ENCODE peak calls at places on chromosome 1, in six cellular contexts. O is CD8-positive, alpha-beta T cell; H is CD8-positive, alpha-beta memory T cell; F is fibroblast of lung; X is heart right ventricle; V is GM06990. S is an unnamed sample.

GRCh38 chr1:29924017-29924431 is 687.7 kb downstream of the PTPRU start:
- DNase-seq in O (no peak), H (no peak), F (no peak), X (no peak), V (no peak), S (no peak)

GRCh38 chr1:220347654-220348175 is 75.5 kb upstream of the RAB3GAP2 start:
- DNase-seq in O (no peak), H (no peak), F (no peak), X (no peak), V (no peak), S (no peak)

GRCh38 chr1:147748687-147749350 is 11.6 kb downstream of the GJA5 start:
- DNase-seq in O (no peak), H (no peak), F (no peak), X (peak; percentile 48), V (no peak), S (no peak)

GRCh38 chr1:47752048-47752451 is 245.1 kb downstream of the TRABD2B start:
- DNase-seq in O (no peak), H (no peak), F (no peak), X (no peak), V (no peak), S (peak; percentile 75)

GRCh38 chr1:192158181-192158580 is at the start of gene RGS18:
- DNase-seq in O (no peak), H (no peak), F (no peak), X (peak; percentile 15), V (no peak), S (no peak)

GRCh38 chr1:233359431-233359830 is 31.9 kb downstream of the MAP3K21 start:
- DNase-seq in O (no peak), H (no peak), F (no peak), X (no peak), V (no peak), S (no peak)

GRCh38 chr1:54904476-54905048 is 17.6 kb upstream of the DHCR24 start:
- DNase-seq in O (no peak), H (no peak), F (peak; percentile 89), X (no peak), V (no peak), S (no peak)

GRCh38 chr1:19689131-19689757 is 24.6 kb downstream of the HTR6 start:
- DNase-seq in O (no peak), H (no peak), F (no peak), X (no peak), V (no peak), S (no peak)

GRCh38 chr1:2003564-2004131 is at the start of gene CFAP74:
- DNase-seq in O (no peak), H (no peak), F (peak; percentile 54), X (peak; percentile 30), V (no peak), S (peak; percentile 95)

GRCh38 chr1:111702504-111703050 is 36.6 kb downstream of the INKA2 start:
- DNase-seq in O (no peak), H (no peak), F (no peak), X (no peak), V (no peak), S (no peak)

GRCh38 chr1:111696330-111696729 is 42.9 kb downstream of the INKA2 start:
- DNase-seq in O (no peak), H (no peak), F (no peak), X (no peak), V (no peak), S (no peak)

GRCh38 chr1:111704240-111704639 is 35.0 kb downstream of the INKA2 start:
- DNase-seq in O (no peak), H (no peak), F (no peak), X (no peak), V (no peak), S (no peak)

GRCh38 chr1:111695801-111696200 is 43.4 kb downstream of the INKA2 start:
- DNase-seq in O (no peak), H (no peak), F (no peak), X (no peak), V (no peak), S (no peak)

GRCh38 chr1:111699268-111699667 is 39.9 kb downstream of the INKA2 start:
- DNase-seq in O (no peak), H (no peak), F (no peak), X (no peak), V (no peak), S (no peak)
- H3K36me3 ChIP-seq in O (peaks cover 68% of the 10 kb centered on the region), H (peaks cover 42% of the 10 kb centered on the region), F (peaks cover 8% of the 10 kb centered on the region), X (peaks cover 36% of the 10 kb centered on the region), V (peaks cover 13% of the 10 kb centered on the region), S (peaks cover 48% of the 10 kb centered on the region)

GRCh38 chr1:181604482-181604881 is 121.2 kb downstream of the CACNA1E start:
- DNase-seq in O (no peak), H (no peak), F (no peak), X (no peak), V (no peak), S (no peak)

GRCh38 chr1:181608386-181608785 is 125.1 kb downstream of the CACNA1E start:
- DNase-seq in O (no peak), H (no peak), F (no peak), X (no peak), V (no peak), S (no peak)

GRCh38 chr1:181607524-181607923 is 124.2 kb downstream of the CACNA1E start:
- DNase-seq in O (no peak), H (no peak), F (no peak), X (no peak), V (no peak), S (no peak)

GRCh38 chr1:181612100-181612499 is 128.8 kb downstream of the CACNA1E start:
- DNase-seq in O (no peak), H (no peak), F (no peak), X (no peak), V (no peak), S (no peak)

DNA sequence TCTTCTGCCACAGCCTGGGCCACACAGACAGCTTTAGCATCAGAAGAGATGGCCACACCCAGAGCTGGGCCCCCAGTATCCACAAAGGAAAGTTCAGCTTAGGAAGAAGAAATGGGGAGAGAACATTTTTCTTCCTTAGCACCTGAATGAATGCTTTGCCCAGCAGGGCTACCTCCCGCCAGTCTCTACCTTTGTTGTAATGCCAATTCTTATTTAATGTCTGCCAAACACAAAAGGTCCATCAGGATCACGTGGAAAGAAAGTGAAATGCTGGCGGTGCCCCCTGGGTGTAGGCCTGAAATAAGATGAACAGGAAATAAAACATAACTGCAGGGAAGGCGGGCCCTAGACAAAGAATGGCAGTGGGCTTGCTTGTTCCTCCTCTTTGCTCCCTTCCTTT is 125.6 kb downstream of the CACNA1E start:
- DNase-seq in O (no peak), H (no peak), F (no peak), X (no peak), V (no peak), S (no peak)
- H3K27me3 ChIP-seq in O (no peaks in the 10 kb centered on the region), H (no peaks in the 10 kb centered on the region), F (no peaks in the 10 kb centered on the region), X (peaks cover 3% of the 10 kb centered on the region), V (no peaks in the 10 kb centered on the region), S (peaks cover 66% of the 10 kb centered on the region)

GRCh38 chr1:234977891-234978396 is 150.7 kb downstream of the TOMM20 start:
- DNase-seq in O (no peak), H (peak; percentile 28), F (no peak), X (no peak), V (no peak), S (no peak)
- H3K4me3 ChIP-seq in O (no peak overlapping the region), H (peak overlapping the region; percentile 36), F (no peak overlapping the region), X (no peak overlapping the region), V (no peak overlapping the region), S (no peak overlapping the region)

DNA sequence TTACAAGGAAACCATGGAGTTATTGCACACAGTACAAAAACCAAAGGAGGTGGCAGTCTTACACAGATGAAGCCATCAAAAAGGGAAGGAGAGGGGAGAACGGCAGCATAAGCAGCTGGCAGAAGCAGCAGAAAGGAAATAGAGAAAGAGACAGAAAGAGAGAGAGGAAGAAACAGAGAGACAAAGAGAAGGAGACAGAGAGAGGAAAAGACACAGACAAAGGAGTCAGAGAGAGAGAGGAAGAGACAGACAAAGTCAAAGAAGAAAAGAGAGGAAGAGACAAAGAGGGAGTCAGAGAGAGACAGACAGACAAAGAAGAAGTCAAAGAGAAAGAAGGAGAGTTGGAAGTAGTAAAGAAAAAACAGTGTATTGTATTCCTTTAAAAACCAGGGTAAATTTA is 143.0 kb downstream of the FASLG start:
- DNase-seq in O (no peak), H (no peak), F (no peak), X (no peak), V (no peak), S (no peak)
- H3K36me3 ChIP-seq in O (no peaks in the 10 kb centered on the region), H (no peaks in the 10 kb centered on the region), F (no peaks in the 10 kb centered on the region), X (no peaks in the 10 kb centered on the region), V (no peaks in the 10 kb centered on the region), S (no peaks in the 10 kb centered on the region)

DNA sequence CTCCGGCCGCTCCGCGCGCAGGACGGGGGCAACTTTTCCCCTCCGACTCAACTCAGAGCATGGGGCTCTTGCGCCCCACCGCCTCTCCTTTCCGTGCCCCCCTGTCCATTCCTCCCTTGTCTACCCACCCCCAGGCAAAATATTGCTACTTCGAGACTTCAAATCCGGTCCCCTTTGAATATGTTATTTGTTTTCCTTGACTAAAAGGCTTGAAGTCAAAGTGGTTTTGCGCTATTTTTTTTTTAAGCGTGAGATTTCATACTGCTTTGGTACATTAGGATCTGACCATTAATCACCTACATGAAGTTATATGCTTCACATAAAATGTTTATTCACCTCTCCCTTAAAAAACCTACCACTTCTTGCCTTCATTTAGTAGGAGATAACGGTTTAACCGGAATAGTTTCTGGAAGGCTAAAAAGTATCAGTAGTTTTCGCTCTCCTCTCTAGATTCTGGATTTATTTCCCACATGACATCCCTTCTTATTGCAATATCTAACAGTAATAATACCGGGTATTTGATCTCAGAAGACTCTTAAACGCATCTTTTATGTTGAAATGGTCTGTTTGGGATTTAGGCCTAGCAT is 1.5 kb downstream of the NFIA start:
- DNase-seq in O (no peak), H (no peak), F (peak; percentile 13), X (no peak), V (no peak), S (no peak)
- H3K27me3 ChIP-seq in O (no peaks in the 10 kb centered on the region), H (no peaks in the 10 kb centered on the region), F (no peaks in the 10 kb centered on the region), X (no peaks in the 10 kb centered on the region), V (peaks cover 2% of the 10 kb centered on the region), S (peaks cover 71% of the 10 kb centered on the region)

DNA sequence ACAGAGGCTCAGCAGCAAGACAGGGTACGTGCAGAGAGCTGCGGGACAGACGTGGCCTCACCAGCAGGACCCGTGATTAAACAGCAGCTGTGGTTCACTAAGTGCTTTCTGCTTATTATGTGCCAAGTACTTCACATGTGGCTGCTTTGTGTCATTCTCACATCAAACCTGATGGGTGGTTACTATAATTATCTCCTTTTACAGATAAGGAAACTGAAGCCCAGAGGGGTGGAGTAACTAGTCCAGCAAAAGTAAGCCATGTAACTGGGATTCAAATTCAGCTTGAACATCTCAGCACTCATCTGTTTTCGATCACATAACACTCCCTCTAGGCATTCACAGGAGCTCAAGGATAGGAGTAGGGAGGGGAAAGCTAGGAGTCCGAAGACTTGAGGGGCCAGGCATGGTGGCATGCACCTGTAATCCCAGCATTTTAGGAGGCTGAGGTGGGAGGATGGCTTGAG is 50.8 kb upstream of the CLIC4 start:
- DNase-seq in O (no peak), H (no peak), F (peak; percentile 81), X (peak; percentile 71), V (peak; percentile 69), S (no peak)
- H3K4me3 ChIP-seq in O (no peak overlapping the region), H (no peak overlapping the region), F (no peak overlapping the region), X (no peak overlapping the region), V (no peak overlapping the region), S (no peak overlapping the region)

DNA sequence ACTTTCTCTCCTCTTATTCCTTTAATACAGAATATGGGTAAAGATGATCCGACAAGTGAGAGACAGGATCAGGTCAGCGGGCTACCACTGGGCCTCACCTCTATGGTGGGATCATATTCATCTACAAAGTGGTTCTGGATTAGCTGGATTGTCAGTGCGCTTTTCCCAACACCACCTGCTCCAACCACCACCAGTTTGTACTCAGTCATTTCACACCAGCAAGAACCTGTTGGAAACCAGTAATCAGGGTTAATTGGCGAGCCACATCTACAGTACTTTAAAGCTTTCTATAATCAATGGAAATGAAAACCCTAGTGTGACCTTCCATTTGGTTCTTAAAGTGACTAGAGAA is 643 bp downstream of the NRAS start:
- DNase-seq in O (no peak), H (no peak), F (no peak), X (no peak), V (no peak), S (no peak)
- H3K36me3 ChIP-seq in O (peaks cover 37% of the 10 kb centered on the region), H (peaks cover 33% of the 10 kb centered on the region), F (peaks cover 15% of the 10 kb centered on the region), X (peaks cover 57% of the 10 kb centered on the region), V (peaks cover 15% of the 10 kb centered on the region), S (peaks cover 83% of the 10 kb centered on the region)

S was measured in endodermal cell.